ENCODE peak calls at places on chromosomes 12 and 14, in eight cellular contexts. I is breast epithelium, N is hepatocyte, K is mammary epithelial cell, U is lung, P is neuronal stem cell, W is ascending aorta, H is IMR-90. S is an unnamed sample. For H3K4me1, the result is how much of the 10 kb centered on the place peaks cover.

GRCh38 chr14:19823178-19823577 is 19.6 kb downstream of the OR4N2 start:
- DNase-seq in I (no peak), N (no peak), K (no peak), U (no peak), P (no peak), W (no peak), H (no peak), S (no peak)

GRCh38 chr14:22391908-22392307 is 197.1 kb downstream of the DAD1 start:
- DNase-seq in I (peak), N (peak), K (peak), U (peak), P (peak), W (peak), H (peak), S (no peak)

GRCh38 chr14:57136669-57137068 is 132.0 kb downstream of the EXOC5 start:
- DNase-seq in I (no peak), N (no peak), K (no peak), U (no peak), P (no peak), W (no peak), H (no peak), S (no peak)

GRCh38 chr12:27593266-27593665 is 69.3 kb downstream of the PPFIBP1 start:
- DNase-seq in I (peak), N (no peak), K (peak), U (no peak), P (no peak), W (no peak), H (no peak), S (no peak)

GRCh38 chr12:1083888-1084262 is 92.9 kb downstream of the ERC1 start:
- DNase-seq in I (no peak), N (peak), K (no peak), U (no peak), P (no peak), W (peak), H (peak), S (no peak)

GRCh38 chr12:116659771-116660481 is 77.9 kb downstream of the SPRING1 start:
- DNase-seq in I (no peak), N (no peak), K (peak), U (no peak), P (no peak), W (no peak), H (peak), S (no peak)

GRCh38 chr14:44428239-44428924 is 78.7 kb downstream of the FSCB start:
- DNase-seq in I (no peak), N (no peak), K (no peak), U (no peak), P (no peak), W (no peak), H (no peak), S (no peak)

GRCh38 chr14:37597538-37598084 is 2.2 kb downstream of the TTC6 start:
- DNase-seq in I (no peak), N (peak), K (no peak), U (no peak), P (no peak), W (no peak), H (no peak), S (no peak)

GRCh38 chr12:107593713-107594381 is 91.8 kb upstream of the PWP1 start:
- DNase-seq in I (no peak), N (no peak), K (no peak), U (no peak), P (no peak), W (no peak), H (no peak), S (no peak)

GRCh38 chr12:65720739-65721138 is 103.5 kb upstream of the HMGA2 start:
- DNase-seq in I (no peak), N (no peak), K (no peak), U (no peak), P (no peak), W (no peak), H (no peak), S (no peak)

GRCh38 chr12:94305293-94305957 is 154.2 kb downstream of the CEP83 start:
- DNase-seq in I (no peak), N (no peak), K (no peak), U (peak), P (no peak), W (no peak), H (peak), S (no peak)

GRCh38 chr12:86985298-86985697 is 729.1 kb upstream of the MGAT4C start:
- DNase-seq in I (no peak), N (no peak), K (no peak), U (no peak), P (no peak), W (no peak), H (no peak), S (no peak)

GRCh38 chr14:71143391-71144290 is 236.4 kb downstream of the PCNX1 start:
- DNase-seq in I (no peak), N (peak), K (peak), U (no peak), P (no peak), W (no peak), H (peak), S (peak)

GRCh38 chr12:3447318-3447717 is 43.7 kb upstream of the PRMT8 start:
- DNase-seq in I (no peak), N (no peak), K (no peak), U (no peak), P (no peak), W (no peak), H (no peak), S (no peak)

GRCh38 chr12:110811972-110812371 is 34.8 kb upstream of the CCDC63 start:
- DNase-seq in I (no peak), N (no peak), K (no peak), U (no peak), P (no peak), W (no peak), H (no peak), S (no peak)

GRCh38 chr12:96806272-96806671 is 100.8 kb upstream of the NEDD1 start:
- DNase-seq in I (no peak), N (no peak), K (no peak), U (no peak), P (no peak), W (no peak), H (no peak), S (no peak)

GRCh38 chr12:108342985-108343384 is 3.9 kb upstream of the CMKLR1 start:
- DNase-seq in I (no peak), N (no peak), K (no peak), U (no peak), P (no peak), W (peak), H (no peak), S (no peak)

GRCh38 chr12:91127296-91127695 is 16.0 kb upstream of the LUM start:
- DNase-seq in I (no peak), N (no peak), K (no peak), U (no peak), P (no peak), W (no peak), H (peak), S (no peak)

GRCh38 chr12:4024701-4025419 is 151.7 kb upstream of the PARP11 start:
- DNase-seq in I (no peak), N (no peak), K (no peak), U (no peak), P (no peak), W (no peak), H (no peak), S (no peak)

GRCh38 chr14:54343276-54344121 is 53.3 kb upstream of the CDKN3 start:
- DNase-seq in I (no peak), N (no peak), K (no peak), U (no peak), P (no peak), W (no peak), H (no peak), S (no peak)

GRCh38 chr12:67070307-67070600 is 198.9 kb upstream of the CAND1 start:
- DNase-seq in I (no peak), N (no peak), K (peak), U (no peak), P (no peak), W (no peak), H (no peak), S (no peak)

GRCh38 chr12:74945771-74946198 is 263.9 kb downstream of the KCNC2 start:
- DNase-seq in I (no peak), N (no peak), K (peak), U (no peak), P (no peak), W (no peak), H (no peak), S (no peak)

GRCh38 chr12:83573676-83574075 is 887.0 kb downstream of the TMTC2 start:
- DNase-seq in I (no peak), N (peak), K (peak), U (no peak), P (no peak), W (no peak), H (no peak), S (no peak)

GRCh38 chr14:93047187-93047586 is 68.5 kb downstream of the ITPK1 start:
- DNase-seq in I (no peak), N (no peak), K (no peak), U (no peak), P (no peak), W (no peak), H (no peak), S (no peak)

GRCh38 chr14:93049867-93050331 is 65.8 kb downstream of the ITPK1 start:
- DNase-seq in I (no peak), N (no peak), K (no peak), U (no peak), P (no peak), W (no peak), H (no peak), S (no peak)

GRCh38 chr14:93047661-93048060 is 68.1 kb downstream of the ITPK1 start:
- DNase-seq in I (no peak), N (no peak), K (no peak), U (no peak), P (no peak), W (no peak), H (no peak), S (no peak)

GRCh38 chr14:93049295-93049694 is 66.4 kb downstream of the ITPK1 start:
- DNase-seq in I (no peak), N (peak), K (no peak), U (no peak), P (no peak), W (no peak), H (no peak), S (no peak)

GRCh38 chr14:93048843-93049242 is 66.9 kb downstream of the ITPK1 start:
- DNase-seq in I (no peak), N (no peak), K (no peak), U (no peak), P (no peak), W (no peak), H (no peak), S (no peak)
- H3K4me1 ChIP-seq in I (under half), N (half or more), K (under half), U (under half), P (under half), W (under half), H (under half), S (under half)

DNA sequence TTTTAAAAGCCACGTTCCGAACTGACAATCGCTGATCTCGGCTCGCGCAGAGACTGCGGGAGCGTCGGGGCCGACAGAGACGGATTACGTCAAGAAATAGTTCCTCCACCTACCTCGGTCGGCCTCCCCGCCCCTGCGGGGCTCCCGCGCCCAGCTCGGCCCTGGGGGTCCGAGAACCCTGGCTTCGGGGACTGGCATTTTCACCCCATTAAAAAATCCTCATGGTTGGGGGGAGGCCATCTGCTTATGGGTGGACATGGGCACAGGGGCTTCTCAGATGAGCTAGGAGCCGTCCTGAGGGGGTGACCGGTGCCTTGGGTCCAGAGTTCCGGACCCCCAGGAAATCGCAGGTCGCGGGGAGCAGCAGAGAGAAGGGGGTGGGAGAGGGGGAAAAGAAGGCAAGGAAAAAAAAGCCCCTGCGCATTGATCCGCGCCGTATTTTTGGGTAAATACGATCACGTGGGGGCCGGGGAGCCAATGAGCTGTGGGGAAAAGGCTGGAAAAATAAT is 311 bp upstream of the HOXC9 start:
- DNase-seq in I (peak), N (no peak), K (peak), U (no peak), P (no peak), W (no peak), H (peak), S (no peak)
- H3K27ac ChIP-seq in I (peak), N (no peak), K (peak), U (no peak), P (no peak), W (no peak), H (no peak), S (peak)

GRCh38 chr14:94771191-94771905 is 1.4 kb upstream of the GSC start:
- DNase-seq in I (no peak), N (no peak), K (no peak), U (no peak), P (no peak), W (no peak), H (no peak), S (no peak)
- H3K4me1 ChIP-seq in I (under half), N (under half), K (under half), U (under half), P (half or more), W (under half), H (under half), S (under half)

DNA sequence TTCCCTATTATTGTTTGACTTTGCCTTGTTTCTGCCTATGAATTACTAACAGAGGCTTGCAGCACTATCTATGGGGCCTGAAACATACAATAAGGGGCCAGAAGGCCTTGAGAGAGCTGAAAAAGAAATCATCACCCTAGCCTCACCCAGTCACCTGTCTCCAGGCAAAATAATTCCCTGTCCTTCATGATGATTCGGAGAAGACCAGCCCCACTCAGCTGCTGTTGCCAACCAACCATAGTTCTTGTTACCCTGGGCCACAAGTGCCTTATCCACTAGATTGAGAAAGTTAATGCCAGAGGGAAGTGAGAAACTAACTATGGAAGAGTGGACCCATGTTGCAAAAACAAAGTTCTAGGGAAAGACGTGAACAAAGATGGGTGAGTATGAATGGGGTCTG is 97.1 kb downstream of the ARF6 start:
- DNase-seq in I (no peak), N (no peak), K (no peak), U (no peak), P (no peak), W (no peak), H (no peak), S (no peak)
- H3K27ac ChIP-seq in I (no peak), N (peak), K (no peak), U (no peak), P (no peak), W (no peak), H (no peak), S (no peak)

GRCh38 chr14:39505812-39506211 is 73.6 kb upstream of the FBXO33 start:
- DNase-seq in I (no peak), N (no peak), K (no peak), U (no peak), P (no peak), W (no peak), H (no peak), S (no peak)
- H3K4me1 ChIP-seq in I (under half), N (under half), K (under half), U (under half), P (under half), W (under half), H (under half), S (under half)

DNA sequence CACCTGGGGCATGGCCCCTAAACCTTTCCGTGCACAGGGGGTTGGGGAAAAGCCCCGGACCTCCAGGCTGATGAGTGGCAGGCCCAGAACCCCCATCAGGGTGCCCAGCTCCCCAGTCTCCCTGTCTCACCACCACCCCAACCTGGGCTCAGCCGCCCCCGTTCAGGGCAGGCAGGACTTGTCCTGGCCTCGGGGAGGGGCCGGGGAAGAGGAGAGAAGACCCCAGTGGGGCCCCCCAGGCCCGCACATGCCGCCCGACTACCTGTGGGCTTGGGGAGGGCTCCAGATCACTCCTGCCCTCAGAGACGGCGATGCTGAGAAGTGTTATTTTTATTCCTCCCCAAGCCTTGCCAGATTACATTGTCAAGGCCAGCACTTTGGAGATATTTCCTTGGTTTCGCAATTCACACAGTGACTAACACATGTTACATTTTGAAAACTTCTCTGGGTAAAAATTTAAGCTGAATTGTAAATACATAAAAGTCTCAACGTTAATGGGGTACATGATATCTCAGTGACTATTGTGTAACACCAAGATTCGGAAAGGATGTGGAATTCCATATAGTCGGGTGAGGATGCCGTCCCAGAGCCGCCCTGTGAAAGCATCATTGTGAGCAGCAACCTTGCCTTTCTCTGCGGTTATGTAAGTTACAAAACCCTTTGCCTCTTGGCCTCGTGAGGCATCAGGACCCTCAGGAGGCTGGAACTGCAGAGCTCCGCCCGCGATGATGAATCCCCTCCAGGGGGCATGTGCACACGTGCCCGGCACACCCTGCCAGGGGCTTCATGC is 85.6 kb upstream of the DIO3 start:
- DNase-seq in I (no peak), N (peak), K (peak), U (no peak), P (no peak), W (peak), H (peak), S (no peak)
- H3K27ac ChIP-seq in I (peak), N (peak), K (no peak), U (no peak), P (no peak), W (peak), H (peak), S (no peak)

GRCh38 chr12:70251226-70251625 is 8.0 kb downstream of the CNOT2 start:
- DNase-seq in I (no peak), N (no peak), K (no peak), U (no peak), P (no peak), W (no peak), H (no peak), S (no peak)

GRCh38 chr12:70255311-70255710 is 12.1 kb downstream of the CNOT2 start:
- DNase-seq in I (no peak), N (no peak), K (peak), U (no peak), P (no peak), W (no peak), H (peak), S (no peak)

GRCh38 chr12:70254846-70255245 is 11.6 kb downstream of the CNOT2 start:
- DNase-seq in I (no peak), N (no peak), K (no peak), U (no peak), P (no peak), W (no peak), H (no peak), S (no peak)

GRCh38 chr12:70254225-70254624 is 11.0 kb downstream of the CNOT2 start:
- DNase-seq in I (no peak), N (no peak), K (no peak), U (no peak), P (no peak), W (no peak), H (no peak), S (no peak)

GRCh38 chr12:70252832-70253231 is 9.6 kb downstream of the CNOT2 start:
- DNase-seq in I (no peak), N (no peak), K (no peak), U (no peak), P (no peak), W (no peak), H (peak), S (no peak)
- H3K4me1 ChIP-seq in I (under half), N (under half), K (under half), U (under half), P (under half), W (under half), H (under half), S (half or more)

DNA sequence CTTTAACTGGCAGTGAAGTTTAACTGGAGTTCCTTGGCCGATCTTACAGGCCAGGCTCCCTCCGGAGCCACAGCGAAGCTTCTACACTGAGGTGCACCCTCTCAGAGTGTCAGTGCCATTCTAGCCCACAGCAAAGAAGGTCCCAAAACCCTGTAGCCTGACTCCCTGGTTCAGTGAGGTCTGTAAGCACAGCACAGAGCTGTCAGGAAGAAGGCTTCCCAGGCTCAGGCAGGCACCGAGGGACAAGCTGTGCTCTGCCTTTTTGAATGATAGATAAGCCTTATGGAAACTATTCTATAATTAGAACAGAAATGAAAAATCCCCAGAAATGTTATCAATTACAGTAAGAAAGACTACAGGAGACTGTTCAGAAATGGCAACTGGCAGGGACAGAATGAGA is 40.2 kb downstream of the MOK start:
- DNase-seq in I (no peak), N (no peak), K (no peak), U (no peak), P (no peak), W (no peak), H (no peak), S (no peak)
- H3K27ac ChIP-seq in I (no peak), N (no peak), K (peak), U (no peak), P (no peak), W (peak), H (no peak), S (no peak)

GRCh38 chr14:49497725-49498348 is 88.3 kb downstream of the RPS29 start:
- DNase-seq in I (no peak), N (peak), K (peak), U (no peak), P (peak), W (no peak), H (peak), S (no peak)
- H3K4me1 ChIP-seq in I (under half), N (under half), K (under half), U (under half), P (under half), W (under half), H (under half), S (under half)

S was measured in CD8-positive, alpha-beta memory T cell.